ENCODE peak calls at places on chromosome 13, in four cellular contexts. C, A, N and T are unnamed samples.

GRCh38 chr13:26370495-26370990 is 116.6 kb downstream of the CDK8 start:
- DNase-seq in C (no peak), N (no peak), A (no peak), T (no peak)

GRCh38 chr13:48596128-48596429 is 57.6 kb upstream of the CYSLTR2 start:
- DNase-seq in N (no peak), C (no peak), A (no peak), T (no peak)

GRCh38 chr13:100149389-100149788 is 60.5 kb downstream of the PCCA start:
- DNase-seq in N (no peak), A (no peak), C (no peak), T (no peak)

GRCh38 chr13:105997436-105998232 is 537.8 kb downstream of the EFNB2 start:
- DNase-seq in N (peak), A (no peak), C (no peak), T (no peak)

GRCh38 chr13:94988654-94989053 is 276.3 kb upstream of the SOX21 start:
- DNase-seq in C (no peak), A (no peak), N (no peak), T (peak)

GRCh38 chr13:110648155-110648819 is 32.9 kb downstream of the NAXD start:
- DNase-seq in N (no peak), C (no peak), A (no peak), T (no peak)

GRCh38 chr13:97502192-97502591 is 68.2 kb downstream of the RAP2A start:
- DNase-seq in N (no peak), C (no peak), A (no peak), T (no peak)

GRCh38 chr13:24167666-24168391 is 7.3 kb downstream of the SPATA13 start:
- DNase-seq in A (no peak), C (no peak), N (no peak), T (no peak)

GRCh38 chr13:54687173-54687572 is 1658.6 kb downstream of the OLFM4 start:
- DNase-seq in A (no peak), N (no peak), C (no peak), T (no peak)

GRCh38 chr13:59458908-59459579 is 704.7 kb downstream of the DIAPH3 start:
- DNase-seq in N (peak), C (no peak), A (no peak), T (no peak)

GRCh38 chr13:37685206-37685605 is 86.6 kb upstream of the POSTN start:
- DNase-seq in N (peak), A (no peak), C (no peak), T (no peak)

GRCh38 chr13:64471916-64472315 is 2758.2 kb downstream of the PCDH9 start:
- DNase-seq in A (no peak), N (peak), C (no peak), T (no peak)

GRCh38 chr13:92954746-92955145 is 271.9 kb upstream of the GPC6 start:
- DNase-seq in C (no peak), N (no peak), A (no peak), T (no peak)

GRCh38 chr13:94658926-94659649 is 53.3 kb downstream of the SOX21 start:
- DNase-seq in N (no peak), A (no peak), C (no peak), T (no peak)

GRCh38 chr13:72694314-72694713 is 33.1 kb downstream of the MZT1 start:
- DNase-seq in A (no peak), C (no peak), N (no peak), T (no peak)

GRCh38 chr13:36795463-36795862 is 23.6 kb upstream of the RFXAP start:
- DNase-seq in A (no peak), N (no peak), C (no peak), T (no peak)

GRCh38 chr13:24540236-24541126 is 27.9 kb upstream of the PARP4 start:
- DNase-seq in A (no peak), N (no peak), C (no peak), T (no peak)

GRCh38 chr13:104984296-104984818 is 1551.1 kb downstream of the EFNB2 start:
- DNase-seq in A (no peak), C (peak), N (peak), T (peak)

GRCh38 chr13:26052136-26052736 is 420 bp upstream of the SHISA2 start:
- DNase-seq in C (no peak), A (no peak), N (no peak), T (no peak)

GRCh38 chr13:75836441-75836840 is 200.3 kb downstream of the LMO7 start:
- DNase-seq in C (no peak), N (no peak), A (no peak), T (no peak)

GRCh38 chr13:35964764-35965163 is 166.4 kb downstream of the DCLK1 start:
- DNase-seq in A (no peak), C (no peak), N (no peak), T (no peak)

GRCh38 chr13:110605132-110605531 is 10.2 kb upstream of the NAXD start:
- DNase-seq in N (no peak), C (no peak), A (no peak), T (no peak)

GRCh38 chr13:45278096-45278645 is 62.8 kb downstream of the TPT1 start:
- DNase-seq in A (no peak), N (peak), C (no peak), T (no peak)

GRCh38 chr13:64274481-64275217 is 2859.0 kb upstream of the PCDH20 start:
- DNase-seq in C (no peak), N (peak), A (no peak), T (no peak)

GRCh38 chr13:74063533-74064100 is 70.6 kb downstream of the KLF12 start:
- DNase-seq in A (no peak), N (no peak), C (no peak), T (no peak)

GRCh38 chr13:33744589-33745369 is 73.2 kb upstream of the RFC3 start:
- DNase-seq in C (no peak), N (peak), A (no peak), T (no peak)

GRCh38 chr13:51303063-51303552 is 36.4 kb upstream of the SERPINE3 start:
- DNase-seq in C (no peak), N (no peak), A (no peak), T (no peak)

GRCh38 chr13:80783926-80784325 is 443.0 kb upstream of the SPRY2 start:
- DNase-seq in N (peak), C (no peak), A (no peak), T (no peak)

GRCh38 chr13:79401259-79402071 is 4.6 kb downstream of the RBM26 start:
- DNase-seq in A (no peak), N (no peak), C (no peak), T (no peak)
- H3K27ac ChIP-seq in A (no peak), N (no peak), C (peak), T (no peak)

GRCh38 chr13:66948910-66949309 is 281.2 kb downstream of the PCDH9 start:
- DNase-seq in A (no peak), N (no peak), C (no peak), T (no peak)
- H3K27ac ChIP-seq in A (no peak), N (no peak), C (no peak), T (no peak)

GRCh38 chr13:43804461-43805070 is 17.8 kb upstream of the ENOX1 start:
- DNase-seq in A (no peak), C (peak), N (peak), T (peak)
- H3K27ac ChIP-seq in A (no peak), C (no peak), N (peak), T (no peak)

GRCh38 chr13:109200556-109200955 is 571.1 kb downstream of the MYO16 start:
- DNase-seq in C (no peak), A (no peak), N (no peak), T (no peak)

GRCh38 chr13:109196896-109197295 is 567.5 kb downstream of the MYO16 start:
- DNase-seq in A (no peak), N (no peak), C (no peak), T (peak)

GRCh38 chr13:109203587-109203986 is 574.2 kb downstream of the MYO16 start:
- DNase-seq in C (no peak), A (no peak), N (no peak), T (no peak)

GRCh38 chr13:109199280-109199679 is 569.9 kb downstream of the MYO16 start:
- DNase-seq in A (no peak), N (no peak), C (no peak), T (no peak)

GRCh38 chr13:109198585-109198984 is 569.2 kb downstream of the MYO16 start:
- DNase-seq in C (no peak), A (no peak), N (peak), T (no peak)
- H3K27ac ChIP-seq in C (no peak), A (no peak), N (no peak), T (no peak)

GRCh38 chr13:42875448-42876269 is 94.3 kb downstream of the FAM216B start:
- DNase-seq in A (no peak), N (no peak), C (no peak), T (no peak)
- H3K27ac ChIP-seq in A (no peak), N (no peak), C (peak), T (no peak)

DNA sequence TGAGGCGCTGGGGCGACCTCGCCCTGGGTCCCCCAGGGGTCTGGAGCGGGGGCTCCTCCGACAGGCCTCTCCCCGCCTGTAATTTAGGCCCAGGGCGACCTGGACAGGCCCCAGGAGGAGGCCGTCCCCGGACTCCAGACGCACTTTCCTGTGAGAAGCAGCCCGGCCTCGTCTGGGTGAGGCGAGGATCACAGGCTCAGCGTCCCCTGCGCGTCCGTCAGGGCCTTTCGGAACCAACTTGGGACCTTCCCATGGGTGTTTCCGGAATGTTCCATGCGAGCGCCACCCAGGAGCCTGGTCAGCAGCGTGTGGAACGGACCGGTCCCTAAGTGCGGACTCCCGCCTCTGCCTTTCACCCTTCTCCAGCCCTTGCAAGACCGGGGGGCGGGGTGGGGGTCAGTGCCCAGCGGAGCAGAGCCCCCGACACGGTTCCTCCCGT is 1.0 kb upstream of the GRTP1 start:
- DNase-seq in C (no peak), A (no peak), N (no peak), T (no peak)
- H3K27ac ChIP-seq in C (no peak), A (no peak), N (no peak), T (no peak)

GRCh38 chr13:60869941-60870613 is 473.1 kb downstream of the TDRD3 start:
- DNase-seq in C (no peak), A (no peak), N (no peak), T (no peak)

GRCh38 chr13:60869225-60869624 is 472.2 kb downstream of the TDRD3 start:
- DNase-seq in C (no peak), N (no peak), A (no peak), T (no peak)

DNA sequence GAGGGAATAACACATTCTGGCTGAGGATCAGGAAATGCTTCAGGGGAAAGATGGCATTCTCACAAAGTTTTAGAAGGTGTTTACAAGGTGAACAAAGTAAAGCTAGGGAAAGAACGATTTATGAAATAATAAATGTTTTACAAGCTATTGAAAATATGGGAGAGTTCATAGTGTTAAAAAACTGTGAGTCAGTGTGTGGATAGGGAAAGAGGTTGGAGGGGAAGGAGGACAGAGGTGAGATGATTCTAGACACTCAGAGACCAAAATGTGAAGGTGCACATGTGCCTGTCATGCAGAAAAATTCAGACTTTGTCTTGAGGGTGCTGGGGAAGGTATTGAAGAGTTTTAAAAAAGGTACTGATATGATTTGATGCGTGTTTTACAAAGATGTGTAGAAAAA is 476.1 kb downstream of the TDRD3 start:
- DNase-seq in C (no peak), A (no peak), N (no peak), T (no peak)
- H3K27ac ChIP-seq in C (no peak), A (no peak), N (no peak), T (no peak)

DNA sequence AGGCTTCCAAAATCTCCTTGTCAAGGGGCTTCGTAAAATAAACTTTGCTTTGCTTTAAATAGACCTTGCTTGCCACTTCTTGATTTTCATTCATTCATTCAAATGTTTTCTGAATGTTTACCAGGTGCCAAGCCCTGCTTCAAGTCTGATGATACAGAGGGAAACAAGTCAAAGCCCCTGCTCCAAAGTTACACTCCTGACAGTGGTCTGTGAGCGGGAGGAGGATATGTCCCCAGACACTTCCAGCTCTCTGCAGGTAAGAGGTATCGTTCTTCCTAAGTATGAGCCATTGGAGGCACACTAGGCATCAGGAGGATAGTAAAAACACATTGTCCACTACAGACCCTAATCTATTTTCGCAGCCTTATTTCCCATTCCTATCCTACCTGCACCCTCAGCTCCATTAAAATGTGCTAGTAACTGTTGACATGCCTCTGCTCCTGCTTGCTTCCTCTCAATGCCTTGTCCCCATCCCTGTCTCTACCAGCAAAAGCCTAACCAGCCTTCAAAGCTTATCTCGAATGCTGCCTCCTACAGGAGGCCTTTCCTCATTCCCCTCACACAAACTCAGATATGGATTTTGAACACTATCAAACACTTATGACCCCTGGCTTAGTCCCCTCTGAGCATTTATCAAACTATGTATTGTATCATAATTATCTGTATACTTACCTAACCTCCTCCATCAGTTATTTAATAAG is 6.2 kb upstream of the WBP4 start:
- DNase-seq in A (no peak), C (no peak), N (no peak), T (no peak)
- H3K27ac ChIP-seq in A (no peak), C (no peak), N (no peak), T (no peak)